ENCODE peak calls at places on chromosome X, in six cellular contexts. S, U, K, J, G and Y are unnamed samples.

GRCh38 chrX:17323397-17323796 is 51.6 kb upstream of the NHS start:
- DNase-seq in S (no peak), U (no peak), K (no peak), J (no peak), G (no peak), Y (no peak)

GRCh38 chrX:125604448-125604847 is 284.8 kb downstream of the TEX13C start:
- DNase-seq in S (no peak), U (no peak), K (no peak), J (no peak), G (no peak), Y (no peak)

GRCh38 chrX:78934866-78935265 is 10.3 kb upstream of the P2RY10 start:
- DNase-seq in S (no peak), U (no peak), K (no peak), J (no peak), G (no peak), Y (no peak)

GRCh38 chrX:85922821-85923220 is 124.5 kb downstream of the CHM start:
- DNase-seq in S (no peak), U (no peak), K (no peak), J (no peak), G (no peak), Y (no peak)

GRCh38 chrX:20527458-20528099 is 260.9 kb upstream of the RPS6KA3 start:
- DNase-seq in S (no peak), U (peak; percentile 62), K (no peak), J (peak; percentile 63), G (peak; percentile 49), Y (peak; percentile 48)

GRCh38 chrX:142978130-142978684 is 47.5 kb upstream of the SPANXN4 start:
- DNase-seq in S (no peak), U (no peak), K (no peak), J (no peak), G (no peak), Y (no peak)

GRCh38 chrX:40773809-40774208 is 38.5 kb upstream of the MED14 start:
- DNase-seq in S (no peak), U (no peak), K (no peak), J (no peak), G (no peak), Y (no peak)

GRCh38 chrX:21961142-21961541 is 20.6 kb downstream of the SMS start:
- DNase-seq in S (no peak), U (no peak), K (no peak), J (no peak), G (no peak), Y (no peak)